ENCODE peak calls at places on chromosomes 6 and 20, in four cellular contexts. Q is brain microvascular endothelial cell, X is breast epithelium, P is AG04450. Z is an unnamed sample.

GRCh38 chr20:46013826-46014516 is 5.3 kb downstream of the MMP9 start:
- DNase-seq in Q (no peak), X (no peak), P (no peak), Z (no peak)

GRCh38 chr6:30325150-30325872 is 1.4 kb upstream of the TRIM39 start:
- DNase-seq in P (no peak), X (peak), Q (peak), Z (no peak)

GRCh38 chr6:106199998-106200397 is 113.9 kb downstream of the PRDM1 start:
- DNase-seq in P (peak), Q (peak), X (no peak), Z (no peak)

GRCh38 chr6:131382646-131383045 is 190.4 kb upstream of the ARG1 start:
- DNase-seq in Q (no peak), X (no peak), P (no peak), Z (no peak)

GRCh38 chr6:149985506-149985937 is 21.8 kb downstream of the ULBP1 start:
- DNase-seq in X (no peak), Q (no peak), P (no peak), Z (no peak)

GRCh38 chr6:145887969-145888368 is 73.4 kb upstream of the FBXO30 start:
- DNase-seq in Q (peak), X (no peak), P (no peak), Z (no peak)

GRCh38 chr6:159682265-159682664 is 10.8 kb downstream of the SOD2 start:
- DNase-seq in X (no peak), Q (no peak), P (peak), Z (no peak)

GRCh38 chr20:2273634-2274302 is 22.0 kb upstream of the TGM3 start:
- DNase-seq in X (no peak), Q (no peak), P (no peak), Z (no peak)

GRCh38 chr6:125824946-125825786 is 34.4 kb downstream of the NCOA7 start:
- DNase-seq in Q (no peak), X (no peak), P (no peak), Z (no peak)

GRCh38 chr6:44575644-44576043 is 188.1 kb downstream of the CDC5L start:
- DNase-seq in X (no peak), P (no peak), Q (no peak), Z (no peak)

GRCh38 chr20:19185083-19185482 is 27.4 kb upstream of the SLC24A3 start:
- DNase-seq in P (no peak), Q (no peak), X (no peak), Z (no peak)

GRCh38 chr20:9506337-9506821 is 8.0 kb upstream of the LAMP5 start:
- DNase-seq in Q (no peak), X (no peak), P (no peak), Z (no peak)

GRCh38 chr20:9500121-9500911 is 14.1 kb upstream of the LAMP5 start:
- DNase-seq in P (no peak), X (no peak), Q (no peak), Z (peak)

GRCh38 chr20:9506964-9507369 is 7.4 kb upstream of the LAMP5 start:
- DNase-seq in P (no peak), Q (no peak), X (no peak), Z (no peak)

GRCh38 chr20:9501473-9501872 is 12.9 kb upstream of the LAMP5 start:
- DNase-seq in Q (no peak), X (no peak), P (no peak), Z (no peak)

DNA sequence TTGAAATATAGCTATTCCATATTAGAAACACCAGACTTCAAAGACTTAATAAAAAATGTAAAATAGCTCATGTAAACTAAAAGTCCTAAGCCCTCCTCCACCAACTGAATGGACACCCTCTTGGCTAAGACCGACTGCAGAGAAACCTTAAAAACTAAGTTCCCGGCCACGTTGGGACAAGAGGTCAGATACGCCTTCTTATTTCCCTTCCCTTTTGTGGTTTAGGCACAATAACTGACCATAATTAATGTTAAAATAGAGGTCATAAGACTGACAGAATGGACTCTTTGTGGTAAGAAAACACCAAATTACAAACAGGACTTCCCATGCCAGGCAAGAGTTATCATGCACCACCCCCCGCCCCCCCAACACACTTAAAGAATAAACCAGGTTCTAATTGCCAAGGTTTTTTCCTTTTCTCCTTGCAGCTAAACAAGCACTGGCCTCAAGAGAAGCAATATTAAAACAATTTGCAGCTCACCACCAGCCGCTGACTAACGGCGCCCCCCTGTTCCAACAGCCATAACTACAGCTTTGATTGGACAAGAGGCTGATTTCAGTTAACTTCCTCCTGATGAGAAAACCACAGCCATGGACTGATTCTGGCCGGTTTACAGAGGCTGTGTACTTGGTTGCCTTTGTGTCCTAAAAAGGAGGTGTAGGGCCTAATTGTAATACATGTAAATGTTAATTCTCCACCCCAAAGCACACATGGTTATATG is 10.7 kb upstream of the LAMP5 start:
- DNase-seq in P (no peak), Q (peak), X (no peak), Z (no peak)
- TF ChIP-seq CTCF in P (no peak), Q (peak), X (no peak), Z (no peak)

DNA sequence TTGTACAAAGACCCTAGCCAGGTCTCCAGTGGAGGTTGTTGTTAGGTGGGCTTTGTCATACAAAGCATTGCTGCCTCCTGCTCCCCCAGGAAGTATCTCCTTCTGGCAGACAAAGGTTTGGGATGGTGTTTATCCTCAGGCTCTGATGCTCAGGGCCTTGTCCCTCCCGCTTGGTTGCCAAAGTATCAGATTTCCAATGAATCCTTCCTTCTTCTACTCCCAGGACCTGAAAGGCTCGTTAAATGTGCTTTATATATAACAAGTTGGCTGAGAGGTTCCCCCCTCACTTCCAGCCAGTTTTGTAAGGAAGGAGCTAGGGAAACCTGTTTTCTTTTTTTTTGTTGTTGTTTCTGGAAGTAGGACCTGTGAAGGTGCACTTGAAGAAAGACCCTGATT is 14.4 kb downstream of the PTK7 start:
- DNase-seq in Q (no peak), X (no peak), P (no peak), Z (no peak)
- H3K27ac ChIP-seq in Q (no peak), X (peak), P (peak), Z (peak)

GRCh38 chr20:16387661-16388060 is 185.6 kb downstream of the KIF16B start:
- DNase-seq in P (no peak), Q (no peak), X (no peak), Z (no peak)

GRCh38 chr20:16391003-16391402 is 182.2 kb downstream of the KIF16B start:
- DNase-seq in P (no peak), X (no peak), Q (no peak), Z (no peak)

GRCh38 chr20:16385462-16385861 is 187.8 kb downstream of the KIF16B start:
- DNase-seq in P (no peak), X (no peak), Q (no peak), Z (no peak)

GRCh38 chr20:16385891-16386290 is 187.4 kb downstream of the KIF16B start:
- DNase-seq in P (no peak), X (no peak), Q (no peak), Z (no peak)

GRCh38 chr20:16388731-16389130 is 184.5 kb downstream of the KIF16B start:
- DNase-seq in X (no peak), P (no peak), Q (no peak), Z (no peak)
- TF ChIP-seq CTCF in X (no peak), P (no peak), Q (no peak), Z (no peak)

GRCh38 chr6:166540631-166541331 is 45.7 kb downstream of the RAMACL start:
- DNase-seq in Q (no peak), P (no peak), X (no peak), Z (no peak)

GRCh38 chr6:166542580-166542912 is 43.9 kb downstream of the RAMACL start:
- DNase-seq in X (no peak), P (no peak), Q (no peak), Z (no peak)

GRCh38 chr6:166543603-166544293 is 42.7 kb downstream of the RAMACL start:
- DNase-seq in X (no peak), Q (no peak), P (no peak), Z (no peak)

GRCh38 chr6:166541876-166542579 is 44.5 kb downstream of the RAMACL start:
- DNase-seq in Q (no peak), X (no peak), P (no peak), Z (no peak)

DNA sequence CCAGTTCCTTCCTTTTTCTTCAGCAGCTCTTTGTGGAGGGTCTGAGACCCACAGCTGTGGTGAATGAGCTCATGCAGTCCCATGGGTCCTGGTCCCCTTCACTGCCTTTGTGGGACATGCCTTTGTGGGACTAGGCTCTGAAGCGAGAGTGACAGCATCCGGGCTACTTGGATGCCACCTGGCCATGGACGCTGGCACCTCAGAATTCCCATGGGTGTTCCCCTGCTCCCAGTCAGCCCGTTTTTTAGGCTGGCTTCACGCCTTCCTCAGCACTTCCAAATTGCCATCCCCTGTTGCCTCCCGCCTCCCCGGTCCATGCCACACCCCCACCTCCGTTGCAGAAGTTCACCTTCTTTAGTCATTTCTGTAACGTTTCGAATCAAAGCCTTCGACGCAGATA is 45.1 kb downstream of the RAMACL start:
- DNase-seq in P (no peak), Q (no peak), X (no peak), Z (no peak)
- H3K27ac ChIP-seq in P (no peak), Q (no peak), X (peak), Z (peak)

GRCh38 chr20:10481671-10482070 is 46.6 kb downstream of the SLX4IP start:
- DNase-seq in X (no peak), Q (no peak), P (no peak), Z (no peak)
- TF ChIP-seq CTCF in X (no peak), Q (no peak), P (no peak), Z (no peak)

Z was measured in left lung.